ENCODE peak calls at places on chromosomes 1 and 21, in nine cellular contexts. One of them, this sample, is unnamed.

GRCh38 chr1:113094506-113094905 is 21.5 kb downstream of the LRIG2 start:
- DNase-seq in Daoy: no peak
- DNase-seq in ELR: no peak
- DNase-seq in Right ventricle myocardium superior: no peak
- DNase-seq in hepatocyte: no peak
- DNase-seq in CMK: no peak
- DNase-seq in naive thymus-derived CD8-positive, alpha-beta T cell: no peak
- DNase-seq in non-pigmented ciliary epithelial cell: no peak
- DNase-seq in KG1: no peak
- DNase-seq in this sample: no peak

GRCh38 chr1:244813327-244813726 is 22.1 kb upstream of the COX20 start:
- DNase-seq in hepatocyte: no peak
- DNase-seq in ELR: no peak
- DNase-seq in Daoy: no peak
- DNase-seq in KG1: no peak
- DNase-seq in naive thymus-derived CD8-positive, alpha-beta T cell: no peak
- DNase-seq in non-pigmented ciliary epithelial cell: no peak
- DNase-seq in CMK: no peak
- DNase-seq in Right ventricle myocardium superior: no peak
- DNase-seq in this sample: no peak

GRCh38 chr1:178055779-178056471 is 38.0 kb upstream of the RASAL2 start:
- DNase-seq in Right ventricle myocardium superior: peak
- DNase-seq in KG1: peak
- DNase-seq in naive thymus-derived CD8-positive, alpha-beta T cell: no peak
- DNase-seq in CMK: no peak
- DNase-seq in hepatocyte: peak
- DNase-seq in non-pigmented ciliary epithelial cell: no peak
- DNase-seq in Daoy: peak
- DNase-seq in ELR: peak
- DNase-seq in this sample: peak

GRCh38 chr1:111879086-111879485 is 110.4 kb downstream of the KCND3 start:
- DNase-seq in Right ventricle myocardium superior: no peak
- DNase-seq in naive thymus-derived CD8-positive, alpha-beta T cell: no peak
- DNase-seq in KG1: no peak
- DNase-seq in CMK: no peak
- DNase-seq in ELR: peak
- DNase-seq in hepatocyte: no peak
- DNase-seq in non-pigmented ciliary epithelial cell: no peak
- DNase-seq in Daoy: peak
- DNase-seq in this sample: no peak

GRCh38 chr1:53573931-53574330 is 114.7 kb downstream of the DMRTB1 start:
- DNase-seq in hepatocyte: no peak
- DNase-seq in non-pigmented ciliary epithelial cell: no peak
- DNase-seq in CMK: no peak
- DNase-seq in KG1: no peak
- DNase-seq in Right ventricle myocardium superior: no peak
- DNase-seq in ELR: no peak
- DNase-seq in Daoy: no peak
- DNase-seq in naive thymus-derived CD8-positive, alpha-beta T cell: no peak
- DNase-seq in this sample: no peak

GRCh38 chr1:59393211-59394180 is 96.6 kb downstream of the FGGY start:
- DNase-seq in KG1: no peak
- DNase-seq in CMK: no peak
- DNase-seq in non-pigmented ciliary epithelial cell: peak
- DNase-seq in ELR: no peak
- DNase-seq in naive thymus-derived CD8-positive, alpha-beta T cell: no peak
- DNase-seq in hepatocyte: peak
- DNase-seq in Right ventricle myocardium superior: peak
- DNase-seq in Daoy: peak
- DNase-seq in this sample: no peak

GRCh38 chr1:150272379-150272840 is at the start of gene C1orf54:
- DNase-seq in Daoy: peak
- DNase-seq in KG1: no peak
- DNase-seq in hepatocyte: peak
- DNase-seq in non-pigmented ciliary epithelial cell: no peak
- DNase-seq in CMK: no peak
- DNase-seq in Right ventricle myocardium superior: peak
- DNase-seq in naive thymus-derived CD8-positive, alpha-beta T cell: no peak
- DNase-seq in ELR: peak
- DNase-seq in this sample: peak

GRCh38 chr1:3284691-3285090 is 169.8 kb upstream of the ARHGEF16 start:
- DNase-seq in ELR: no peak
- DNase-seq in naive thymus-derived CD8-positive, alpha-beta T cell: no peak
- DNase-seq in KG1: no peak
- DNase-seq in CMK: no peak
- DNase-seq in Right ventricle myocardium superior: no peak
- DNase-seq in Daoy: no peak
- DNase-seq in non-pigmented ciliary epithelial cell: no peak
- DNase-seq in hepatocyte: no peak
- DNase-seq in this sample: no peak

GRCh38 chr1:42784946-42785693 is at the start of gene TMEM269:
- DNase-seq in KG1: no peak
- DNase-seq in non-pigmented ciliary epithelial cell: no peak
- DNase-seq in Right ventricle myocardium superior: peak
- DNase-seq in naive thymus-derived CD8-positive, alpha-beta T cell: peak
- DNase-seq in hepatocyte: no peak
- DNase-seq in Daoy: peak
- DNase-seq in ELR: no peak
- DNase-seq in CMK: no peak
- DNase-seq in this sample: no peak

GRCh38 chr1:54378157-54378883 is 27.9 kb downstream of the SSBP3 start:
- DNase-seq in non-pigmented ciliary epithelial cell: no peak
- DNase-seq in ELR: no peak
- DNase-seq in CMK: peak
- DNase-seq in KG1: no peak
- DNase-seq in hepatocyte: no peak
- DNase-seq in Right ventricle myocardium superior: no peak
- DNase-seq in Daoy: no peak
- DNase-seq in naive thymus-derived CD8-positive, alpha-beta T cell: no peak
- DNase-seq in this sample: no peak

GRCh38 chr1:246221390-246222240 is 285.5 kb downstream of the SMYD3 start:
- DNase-seq in Right ventricle myocardium superior: no peak
- DNase-seq in Daoy: no peak
- DNase-seq in KG1: no peak
- DNase-seq in naive thymus-derived CD8-positive, alpha-beta T cell: no peak
- DNase-seq in non-pigmented ciliary epithelial cell: no peak
- DNase-seq in CMK: no peak
- DNase-seq in ELR: peak
- DNase-seq in hepatocyte: no peak
- DNase-seq in this sample: no peak

GRCh38 chr1:18362150-18362549 is 118.6 kb upstream of the KLHDC7A start:
- DNase-seq in non-pigmented ciliary epithelial cell: no peak
- DNase-seq in CMK: no peak
- DNase-seq in Right ventricle myocardium superior: no peak
- DNase-seq in Daoy: no peak
- DNase-seq in hepatocyte: no peak
- DNase-seq in naive thymus-derived CD8-positive, alpha-beta T cell: no peak
- DNase-seq in ELR: no peak
- DNase-seq in KG1: no peak
- DNase-seq in this sample: no peak

GRCh38 chr1:214441119-214441518 is 110.3 kb downstream of the PTPN14 start:
- DNase-seq in naive thymus-derived CD8-positive, alpha-beta T cell: no peak
- DNase-seq in hepatocyte: no peak
- DNase-seq in non-pigmented ciliary epithelial cell: peak
- DNase-seq in Right ventricle myocardium superior: no peak
- DNase-seq in CMK: no peak
- DNase-seq in ELR: peak
- DNase-seq in KG1: no peak
- DNase-seq in Daoy: peak
- DNase-seq in this sample: no peak

GRCh38 chr1:179366093-179366800 is 476 bp downstream of the AXDND1 start:
- DNase-seq in CMK: no peak
- DNase-seq in KG1: peak
- DNase-seq in ELR: peak
- DNase-seq in non-pigmented ciliary epithelial cell: no peak
- DNase-seq in Right ventricle myocardium superior: no peak
- DNase-seq in hepatocyte: peak
- DNase-seq in Daoy: no peak
- DNase-seq in naive thymus-derived CD8-positive, alpha-beta T cell: no peak
- DNase-seq in this sample: peak

GRCh38 chr1:31576201-31576669 is at the start of gene TINAGL1:
- DNase-seq in Right ventricle myocardium superior: peak
- DNase-seq in hepatocyte: peak
- DNase-seq in ELR: peak
- DNase-seq in CMK: no peak
- DNase-seq in non-pigmented ciliary epithelial cell: no peak
- DNase-seq in Daoy: peak
- DNase-seq in naive thymus-derived CD8-positive, alpha-beta T cell: no peak
- DNase-seq in KG1: no peak
- DNase-seq in this sample: peak

GRCh38 chr1:170063109-170063826 is 11.2 kb downstream of the KIFAP3 start:
- DNase-seq in CMK: no peak
- DNase-seq in hepatocyte: no peak
- DNase-seq in non-pigmented ciliary epithelial cell: no peak
- DNase-seq in KG1: no peak
- DNase-seq in naive thymus-derived CD8-positive, alpha-beta T cell: no peak
- DNase-seq in Daoy: peak
- DNase-seq in ELR: peak
- DNase-seq in Right ventricle myocardium superior: no peak
- DNase-seq in this sample: peak

GRCh38 chr1:15937706-15938168 is 38.2 kb downstream of the ZBTB17 start:
- DNase-seq in KG1: no peak
- DNase-seq in CMK: no peak
- DNase-seq in Right ventricle myocardium superior: no peak
- DNase-seq in Daoy: peak
- DNase-seq in non-pigmented ciliary epithelial cell: no peak
- DNase-seq in ELR: peak
- DNase-seq in naive thymus-derived CD8-positive, alpha-beta T cell: no peak
- DNase-seq in hepatocyte: no peak
- DNase-seq in this sample: peak

GRCh38 chr1:12142891-12143630 is 23.7 kb upstream of the TNFRSF1B start:
- DNase-seq in ELR: no peak
- DNase-seq in Right ventricle myocardium superior: peak
- DNase-seq in non-pigmented ciliary epithelial cell: no peak
- DNase-seq in hepatocyte: no peak
- DNase-seq in CMK: no peak
- DNase-seq in Daoy: no peak
- DNase-seq in naive thymus-derived CD8-positive, alpha-beta T cell: no peak
- DNase-seq in KG1: peak
- DNase-seq in this sample: no peak

GRCh38 chr1:17016317-17016661 is 4.6 kb upstream of the ATP13A2 start:
- DNase-seq in ELR: peak
- DNase-seq in Right ventricle myocardium superior: no peak
- DNase-seq in non-pigmented ciliary epithelial cell: peak
- DNase-seq in CMK: no peak
- DNase-seq in hepatocyte: no peak
- DNase-seq in Daoy: peak
- DNase-seq in KG1: no peak
- DNase-seq in naive thymus-derived CD8-positive, alpha-beta T cell: no peak
- DNase-seq in this sample: peak

GRCh38 chr1:182196897-182197546 is 135.5 kb upstream of the ZNF648 start:
- DNase-seq in non-pigmented ciliary epithelial cell: no peak
- DNase-seq in hepatocyte: no peak
- DNase-seq in KG1: no peak
- DNase-seq in ELR: no peak
- DNase-seq in Right ventricle myocardium superior: no peak
- DNase-seq in Daoy: no peak
- DNase-seq in naive thymus-derived CD8-positive, alpha-beta T cell: no peak
- DNase-seq in CMK: no peak
- DNase-seq in this sample: no peak

GRCh38 chr1:224540535-224540934 is 75.6 kb upstream of the CNIH3 start:
- DNase-seq in KG1: no peak
- DNase-seq in Right ventricle myocardium superior: no peak
- DNase-seq in ELR: no peak
- DNase-seq in CMK: no peak
- DNase-seq in hepatocyte: no peak
- DNase-seq in naive thymus-derived CD8-positive, alpha-beta T cell: no peak
- DNase-seq in non-pigmented ciliary epithelial cell: no peak
- DNase-seq in Daoy: no peak
- DNase-seq in this sample: peak

GRCh38 chr1:188089461-188089860 is 1260.7 kb downstream of the PLA2G4A start:
- DNase-seq in ELR: no peak
- DNase-seq in Right ventricle myocardium superior: no peak
- DNase-seq in non-pigmented ciliary epithelial cell: no peak
- DNase-seq in KG1: no peak
- DNase-seq in Daoy: no peak
- DNase-seq in hepatocyte: no peak
- DNase-seq in CMK: no peak
- DNase-seq in naive thymus-derived CD8-positive, alpha-beta T cell: no peak
- DNase-seq in this sample: peak

GRCh38 chr1:234545512-234546386 is 64.2 kb downstream of the IRF2BP2 start:
- DNase-seq in KG1: no peak
- DNase-seq in CMK: no peak
- DNase-seq in Daoy: no peak
- DNase-seq in non-pigmented ciliary epithelial cell: no peak
- DNase-seq in hepatocyte: peak
- DNase-seq in Right ventricle myocardium superior: no peak
- DNase-seq in ELR: no peak
- DNase-seq in naive thymus-derived CD8-positive, alpha-beta T cell: no peak
- DNase-seq in this sample: no peak

GRCh38 chr1:26287033-26287711 is 7.3 kb downstream of the SH3BGRL3 start:
- DNase-seq in hepatocyte: no peak
- DNase-seq in Right ventricle myocardium superior: peak
- DNase-seq in naive thymus-derived CD8-positive, alpha-beta T cell: peak
- DNase-seq in CMK: peak
- DNase-seq in ELR: peak
- DNase-seq in KG1: peak
- DNase-seq in Daoy: no peak
- DNase-seq in non-pigmented ciliary epithelial cell: no peak
- DNase-seq in this sample: no peak

GRCh38 chr1:55129194-55129728 is 85.9 kb downstream of the USP24 start:
- DNase-seq in KG1: no peak
- DNase-seq in ELR: peak
- DNase-seq in Right ventricle myocardium superior: peak
- DNase-seq in Daoy: peak
- DNase-seq in CMK: no peak
- DNase-seq in naive thymus-derived CD8-positive, alpha-beta T cell: no peak
- DNase-seq in non-pigmented ciliary epithelial cell: peak
- DNase-seq in hepatocyte: no peak
- DNase-seq in this sample: peak

GRCh38 chr1:247054992-247055415 is 23.6 kb downstream of the ZNF670 start:
- DNase-seq in hepatocyte: peak
- DNase-seq in CMK: no peak
- DNase-seq in non-pigmented ciliary epithelial cell: peak
- DNase-seq in ELR: peak
- DNase-seq in naive thymus-derived CD8-positive, alpha-beta T cell: no peak
- DNase-seq in Right ventricle myocardium superior: no peak
- DNase-seq in Daoy: peak
- DNase-seq in KG1: peak
- DNase-seq in this sample: peak

GRCh38 chr21:43188712-43189151 is 19.9 kb downstream of the CRYAA start:
- DNase-seq in CMK: no peak
- DNase-seq in naive thymus-derived CD8-positive, alpha-beta T cell: no peak
- DNase-seq in non-pigmented ciliary epithelial cell: no peak
- DNase-seq in ELR: no peak
- DNase-seq in Daoy: no peak
- DNase-seq in Right ventricle myocardium superior: peak
- DNase-seq in hepatocyte: no peak
- DNase-seq in KG1: no peak
- DNase-seq in this sample: no peak

GRCh38 chr1:118158918-118159317 is 26.1 kb downstream of the SPAG17 start:
- DNase-seq in hepatocyte: no peak
- DNase-seq in KG1: no peak
- DNase-seq in non-pigmented ciliary epithelial cell: peak
- DNase-seq in ELR: peak
- DNase-seq in CMK: no peak
- DNase-seq in Daoy: peak
- DNase-seq in naive thymus-derived CD8-positive, alpha-beta T cell: no peak
- DNase-seq in Right ventricle myocardium superior: no peak
- DNase-seq in this sample: peak

GRCh38 chr1:150162862-150163706 is 13.4 kb downstream of the PLEKHO1 start:
- DNase-seq in ELR: peak
- DNase-seq in naive thymus-derived CD8-positive, alpha-beta T cell: peak
- DNase-seq in non-pigmented ciliary epithelial cell: peak
- DNase-seq in Daoy: peak
- DNase-seq in CMK: no peak
- DNase-seq in hepatocyte: peak
- DNase-seq in KG1: peak
- DNase-seq in Right ventricle myocardium superior: peak
- DNase-seq in this sample: peak

GRCh38 chr1:240816472-240816871 is 204.5 kb upstream of the GREM2 start:
- DNase-seq in KG1: no peak
- DNase-seq in hepatocyte: no peak
- DNase-seq in Daoy: no peak
- DNase-seq in ELR: no peak
- DNase-seq in CMK: no peak
- DNase-seq in naive thymus-derived CD8-positive, alpha-beta T cell: no peak
- DNase-seq in Right ventricle myocardium superior: no peak
- DNase-seq in non-pigmented ciliary epithelial cell: no peak
- DNase-seq in this sample: no peak

GRCh38 chr1:29754608-29755375 is 518.5 kb downstream of the PTPRU start:
- DNase-seq in non-pigmented ciliary epithelial cell: no peak
- DNase-seq in Right ventricle myocardium superior: no peak
- DNase-seq in KG1: no peak
- DNase-seq in Daoy: no peak
- DNase-seq in naive thymus-derived CD8-positive, alpha-beta T cell: no peak
- DNase-seq in hepatocyte: no peak
- DNase-seq in CMK: no peak
- DNase-seq in ELR: no peak
- DNase-seq in this sample: no peak

This sample was measured in A172.